ENCODE peak calls at places on chromosomes 12 and 14, in four cellular contexts. T, A, H and W are unnamed samples.

GRCh38 chr12:108854453-108855283 is 2.7 kb downstream of the SSH1 start:
- DNase-seq in A (no peak), T (peak; percentile 98), H (peak; percentile 61), W (peak; percentile 98)

GRCh38 chr12:46389130-46389616 is 16.6 kb upstream of the SLC38A2 start:
- DNase-seq in H (peak; percentile 20), A (no peak), T (peak; percentile 93), W (no peak)

GRCh38 chr14:60151715-60152114 is 13.5 kb downstream of the DHRS7 start:
- DNase-seq in T (peak; percentile 72), H (peak; percentile 72), A (peak; percentile 60), W (no peak)

GRCh38 chr12:68480526-68480925 is 130.2 kb upstream of the RAP1B start:
- DNase-seq in A (no peak), H (no peak), T (no peak), W (no peak)

GRCh38 chr14:104977681-104978647 is at the start of gene AHNAK2:
- DNase-seq in A (peak; percentile 79), H (peak; percentile 81), T (peak; percentile 71), W (peak; percentile 52)

GRCh38 chr14:104817930-104818713 is 17.2 kb downstream of the ZBTB42 start:
- DNase-seq in T (no peak), A (no peak), H (no peak), W (no peak)

GRCh38 chr12:57175428-57176138 is 28.2 kb upstream of the LRP1-AS start:
- DNase-seq in A (peak; percentile 86), H (peak; percentile 69), T (peak; percentile 76), W (no peak)

GRCh38 chr12:115004469-115005146 is 320.6 kb upstream of the TBX3 start:
- DNase-seq in H (no peak), T (peak; percentile 13), A (no peak), W (no peak)

GRCh38 chr12:28578361-28578760 is 388.1 kb downstream of the CCDC91 start:
- DNase-seq in T (no peak), A (no peak), H (no peak), W (no peak)

GRCh38 chr12:27034607-27035293 is 12.4 kb downstream of the MED21 start:
- DNase-seq in T (no peak), A (no peak), H (no peak), W (peak; percentile 62)

GRCh38 chr14:76377675-76378074 is 1.7 kb downstream of the ESRRB start:
- DNase-seq in H (no peak), T (no peak), A (no peak), W (no peak)

GRCh38 chr12:123142948-123143752 is 7.7 kb downstream of the PITPNM2 start:
- DNase-seq in A (peak; percentile 61), T (peak; percentile 53), H (no peak), W (peak; percentile 91)
- TF ChIP-seq CTCF in A (no peak), T (no peak), H (no peak), W (no peak)

DNA sequence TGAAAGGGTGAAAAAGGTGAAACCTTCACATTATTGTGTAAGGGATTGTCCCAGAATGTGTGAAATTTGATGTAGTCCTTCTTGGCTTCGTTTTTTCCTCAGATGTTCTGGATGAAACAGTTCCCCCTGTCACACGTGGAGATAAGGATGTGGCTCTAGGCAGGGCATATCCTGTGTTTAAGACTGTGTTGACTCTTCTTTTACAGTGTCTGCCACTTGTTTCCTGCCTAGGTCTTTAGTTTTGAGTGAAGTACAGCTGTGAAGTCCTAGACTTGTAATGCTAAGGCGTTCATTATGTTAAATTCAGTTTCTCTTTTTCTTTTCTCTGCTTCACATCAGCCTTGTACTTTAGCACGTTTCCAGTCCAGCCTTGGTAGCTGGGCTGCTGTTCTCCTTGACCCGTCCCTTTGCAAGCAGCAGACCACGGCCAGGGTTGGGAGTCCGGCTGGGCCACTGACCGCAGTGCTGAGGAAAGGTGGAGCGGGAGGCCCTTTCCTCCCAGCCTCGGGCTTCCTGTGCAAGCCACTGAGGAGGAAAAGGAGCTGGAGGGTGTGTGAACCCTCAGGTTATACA is 59.1 kb downstream of the RASSF3 start:
- DNase-seq in H (peak; percentile 34), T (peak; percentile 16), A (peak; percentile 61), W (no peak)
- H3K4me3 ChIP-seq in H (no peak overlapping the region), T (no peak overlapping the region), A (peak overlapping the region; percentile 35), W (no peak overlapping the region)

DNA sequence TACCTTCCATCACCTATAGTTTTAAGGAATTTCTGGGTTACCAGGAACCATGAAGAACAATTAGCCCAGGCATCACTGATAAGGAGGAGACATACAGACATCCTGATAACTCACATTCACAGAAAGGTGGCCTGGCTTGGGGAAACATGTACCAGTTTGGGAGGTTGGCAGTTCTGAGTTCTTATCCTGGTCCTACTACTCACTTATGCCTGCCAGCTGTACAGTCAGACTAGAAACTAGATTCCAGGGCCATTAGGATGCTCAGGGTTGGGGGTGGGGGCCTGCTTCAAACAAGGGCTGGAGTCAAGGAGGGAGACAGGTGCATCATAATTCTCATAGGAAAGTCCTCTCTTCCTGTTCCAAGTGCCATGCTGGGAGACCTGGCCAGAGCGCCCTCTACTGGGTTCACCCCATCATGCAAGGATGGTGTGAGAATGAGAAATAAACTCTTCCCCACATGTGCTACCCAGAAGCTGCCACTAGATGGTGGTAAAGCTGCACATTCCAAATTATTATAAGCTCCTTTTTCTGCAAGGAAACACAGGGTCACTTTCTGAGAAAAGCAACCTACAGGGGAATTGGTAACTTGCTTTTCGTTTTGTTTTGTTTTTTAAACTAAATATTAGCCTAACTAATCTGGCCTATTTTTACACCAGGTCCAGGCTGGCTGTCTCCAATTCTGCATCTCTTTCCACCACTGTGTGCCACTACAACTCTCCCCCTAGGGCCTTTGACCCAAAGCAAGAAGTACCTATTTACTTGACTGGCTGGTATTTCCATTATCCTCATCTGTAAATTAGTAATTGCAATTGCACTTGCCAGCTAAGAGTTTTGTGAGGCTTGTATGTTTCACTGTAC is 14.5 kb downstream of the OAS2 start:
- DNase-seq in A (peak; percentile 54), H (peak; percentile 48), T (peak; percentile 73), W (no peak)
- TF ChIP-seq CTCF in A (peak; percentile 74), H (peak; percentile 91), T (peak; percentile 94), W (peak; percentile 95)

DNA sequence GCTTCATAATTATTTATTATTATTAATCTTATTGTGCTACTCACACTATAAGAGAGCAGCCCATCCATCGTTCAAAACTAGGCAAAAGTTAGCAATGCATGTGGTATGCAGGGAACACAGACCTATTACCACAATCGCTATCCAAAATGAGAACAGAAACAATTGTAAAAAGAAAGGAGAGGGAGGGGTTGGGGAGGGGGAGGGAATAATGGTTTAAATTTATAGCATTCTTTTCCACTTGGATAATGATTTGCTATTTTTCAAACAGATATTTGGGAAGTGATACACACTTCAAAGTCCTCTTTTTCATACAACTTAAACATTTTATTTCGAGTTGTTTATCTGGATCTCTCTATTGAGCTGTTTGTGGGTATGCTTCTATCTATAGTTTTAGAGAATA is 248.6 kb upstream of the SOX5 start:
- DNase-seq in H (no peak), T (peak; percentile 79), A (no peak), W (no peak)
- H3K4me3 ChIP-seq in H (no peak overlapping the region), T (no peak overlapping the region), A (no peak overlapping the region), W (no peak overlapping the region)

DNA sequence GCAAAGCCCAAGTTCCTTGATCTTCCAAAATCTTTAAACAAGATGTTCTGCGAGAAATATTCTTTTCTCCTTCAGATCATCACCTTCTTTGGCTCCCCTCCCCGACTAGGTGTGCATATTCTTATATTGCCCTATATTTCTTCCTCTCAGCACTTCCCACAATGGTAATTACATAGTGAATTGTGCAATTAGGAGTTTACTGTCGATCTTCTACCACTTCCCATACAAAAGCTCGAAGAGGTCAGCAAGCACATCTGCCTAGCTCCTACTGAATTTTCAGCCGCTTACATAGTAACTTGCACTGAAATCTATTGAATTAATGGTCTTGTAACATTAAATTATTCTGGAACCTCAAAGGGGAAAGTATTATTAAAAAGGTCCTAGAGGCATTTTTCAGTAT is 16.7 kb downstream of the OSBPL8 start:
- DNase-seq in H (no peak), A (no peak), T (no peak), W (no peak)
- TF ChIP-seq CTCF in H (no peak), A (no peak), T (no peak), W (no peak)

GRCh38 chr14:55712505-55712904 is 132.5 kb downstream of the KTN1 start:
- DNase-seq in H (no peak), T (no peak), A (no peak), W (no peak)
- H3K4me3 ChIP-seq in H (no peak overlapping the region), T (no peak overlapping the region), A (no peak overlapping the region), W (no peak overlapping the region)

DNA sequence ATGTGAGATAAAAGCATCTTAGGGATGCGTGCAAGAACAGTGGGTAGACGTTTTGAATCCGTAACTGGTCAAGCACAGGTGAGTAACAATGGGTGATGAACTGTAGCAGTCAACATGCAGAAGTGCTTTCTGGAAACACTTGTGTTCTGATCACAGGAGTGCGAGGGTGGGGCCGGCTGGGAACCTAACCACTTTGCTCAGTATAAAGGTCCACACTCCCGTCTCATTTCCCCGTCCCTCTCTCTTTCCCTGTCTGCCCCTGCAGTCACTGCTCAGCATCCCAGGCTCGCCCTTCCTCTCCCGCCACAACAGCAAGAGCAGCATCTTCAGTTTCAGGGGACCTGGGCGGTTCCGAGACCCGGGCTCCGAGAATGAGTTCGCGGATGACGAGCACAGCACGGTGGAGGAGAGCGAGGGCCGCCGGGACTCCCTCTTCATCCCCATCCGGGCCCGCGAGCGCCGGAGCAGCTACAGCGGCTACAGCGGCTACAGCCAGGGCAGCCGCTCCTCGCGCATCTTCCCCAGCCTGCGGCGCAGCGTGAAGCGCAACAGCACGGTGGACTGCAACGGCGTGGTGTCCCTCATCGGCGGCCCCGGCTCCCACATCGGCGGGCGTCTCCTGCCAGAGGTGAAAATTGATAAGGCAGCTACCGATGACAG is 127.1 kb downstream of the FIGNL2 start:
- DNase-seq in A (no peak), H (no peak), T (peak; percentile 13), W (no peak)
- TF ChIP-seq CTCF in A (no peak), H (no peak), T (peak; percentile 27), W (peak; percentile 33)

DNA sequence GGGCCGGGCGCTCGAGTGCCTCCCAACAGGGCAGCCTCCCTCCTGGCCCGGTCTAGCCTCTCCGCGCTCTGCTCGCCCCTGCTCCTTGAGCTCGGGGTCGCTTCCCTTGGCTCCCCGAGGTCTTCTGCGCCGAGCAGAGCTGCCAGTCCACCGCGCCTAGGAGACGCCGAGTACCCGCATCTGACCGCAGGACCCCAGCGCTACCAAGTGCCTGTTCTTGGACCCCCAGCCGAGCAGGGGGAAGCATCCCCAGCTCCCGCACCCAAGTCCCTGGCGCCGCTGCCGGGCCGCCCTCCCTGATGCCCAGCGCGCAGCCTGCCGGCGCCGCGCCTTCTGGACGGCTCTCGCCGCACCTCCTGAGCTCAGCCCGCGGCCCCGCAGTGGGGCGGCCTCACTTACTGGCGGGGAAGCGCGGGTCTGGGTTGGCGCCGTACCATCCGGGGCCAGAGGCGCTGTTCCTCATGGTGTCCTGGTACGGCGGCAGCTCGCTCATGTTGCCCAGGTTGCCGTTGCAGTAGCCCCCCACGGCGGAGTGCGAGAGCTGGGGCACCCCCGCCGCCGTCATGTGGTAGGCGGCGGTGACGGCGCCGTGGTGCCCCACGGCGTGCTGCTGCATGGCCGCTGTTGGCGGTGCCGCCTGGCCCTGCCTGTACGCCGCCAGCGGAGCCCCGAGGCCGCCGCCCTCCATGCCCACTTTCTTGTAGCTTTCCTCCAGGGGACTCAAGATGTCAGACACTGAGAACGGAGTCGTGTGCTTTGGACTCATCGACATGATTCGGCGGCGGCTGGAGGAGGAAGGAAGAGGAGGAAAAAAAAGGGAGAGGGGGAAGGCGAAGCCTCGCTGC is 1.2 kb downstream of the NKX2-1 start:
- DNase-seq in A (no peak), H (no peak), T (no peak), W (no peak)
- H3K4me3 ChIP-seq in A (peak overlapping the region; percentile 48), H (no peak overlapping the region), T (no peak overlapping the region), W (no peak overlapping the region)

DNA sequence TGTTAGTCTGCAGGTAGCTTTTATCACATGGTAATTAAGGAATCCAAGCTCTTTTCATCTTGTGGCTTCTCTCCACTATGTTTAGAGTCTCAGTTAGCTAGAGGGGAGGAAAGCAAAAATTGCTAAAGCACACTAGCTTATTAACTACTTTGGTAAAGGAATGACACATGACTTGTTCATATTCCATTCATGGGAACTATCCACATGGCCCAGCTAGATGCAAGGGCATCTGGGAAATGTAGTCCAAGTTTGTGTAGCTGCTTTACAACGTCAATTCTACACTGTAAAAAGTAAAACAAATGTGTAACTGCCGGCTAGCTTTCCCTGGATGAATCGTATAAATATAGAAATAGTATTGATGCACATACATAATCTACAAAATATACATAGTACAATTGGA is 244.5 kb upstream of the LRFN5 start:
- DNase-seq in T (no peak), A (no peak), H (no peak), W (no peak)
- TF ChIP-seq CTCF in T (no peak), A (no peak), H (no peak), W (no peak)